ENCODE peak calls at places on chromosomes 1 and 21, in ten cellular contexts. X is HCT116, C is IMR-90, F is sigmoid colon, V is heart left ventricle, W is A549, U is right lobe of liver, T is GM12891, D is upper lobe of left lung, G is GM12892. E is an unnamed sample.

GRCh38 chr1:64196074-64196869 is 7.2 kb upstream of the UBE2U start:
- DNase-seq in X (no peak), C (no peak), U (no peak), D (peak), F (no peak), V (peak), W (no peak), G (no peak), T (no peak), E (no peak)

GRCh38 chr1:84493747-84494146 is 12.4 kb upstream of the SPATA1 start:
- DNase-seq in X (no peak), C (no peak), W (no peak), V (no peak), U (no peak), D (no peak), G (no peak), F (no peak), T (no peak), E (no peak)

GRCh38 chr1:236502579-236502971 is 21.2 kb upstream of the LGALS8 start:
- DNase-seq in V (no peak), G (no peak), W (no peak), F (no peak), U (no peak), D (no peak), X (no peak), C (peak), T (no peak), E (no peak)

GRCh38 chr1:81305997-81306452 is 494.7 kb upstream of the ADGRL2 start:
- DNase-seq in X (no peak), G (no peak), D (no peak), T (peak), F (no peak), C (peak), V (peak), W (peak), U (no peak), E (no peak)

GRCh38 chr1:105686874-105687690 is 1369.4 kb upstream of the PRMT6 start:
- DNase-seq in F (peak), G (no peak), W (no peak), X (no peak), U (no peak), V (no peak), T (no peak), D (peak), C (no peak), E (no peak)

GRCh38 chr1:155205035-155205434 is 2.7 kb downstream of the THBS3 start:
- DNase-seq in C (no peak), T (no peak), V (no peak), X (no peak), U (no peak), G (no peak), F (no peak), D (no peak), W (no peak), E (no peak)

GRCh38 chr1:235929216-235929615 is 62.5 kb upstream of the LYST start:
- DNase-seq in F (no peak), W (no peak), V (no peak), X (no peak), U (no peak), D (no peak), G (no peak), C (no peak), T (no peak), E (no peak)

GRCh38 chr1:216456682-216457081 is 33.4 kb upstream of the USH2A start:
- DNase-seq in W (no peak), C (peak), D (no peak), U (no peak), V (no peak), X (no peak), G (no peak), T (no peak), F (no peak), E (peak)

GRCh38 chr1:156625436-156626078 is 6.3 kb downstream of the HAPLN2 start:
- DNase-seq in W (no peak), V (peak), D (peak), X (no peak), C (peak), F (peak), T (no peak), U (no peak), G (no peak), E (no peak)

GRCh38 chr1:234331511-234331910 is 41.7 kb upstream of the COA6 start:
- DNase-seq in W (no peak), V (no peak), D (no peak), C (peak), T (no peak), F (no peak), X (no peak), U (no peak), G (no peak), E (no peak)

GRCh38 chr1:185401019-185401418 is 84.0 kb upstream of the IVNS1ABP start:
- DNase-seq in X (no peak), G (no peak), C (peak), U (no peak), D (no peak), T (no peak), V (no peak), F (no peak), W (no peak), E (peak)

GRCh38 chr1:163720294-163720693 is 398.5 kb downstream of the NUF2 start:
- DNase-seq in G (no peak), U (no peak), D (no peak), X (no peak), C (no peak), T (no peak), W (no peak), V (no peak), F (no peak), E (no peak)

GRCh38 chr1:59061876-59062275 is 235.0 kb upstream of the FGGY start:
- DNase-seq in U (no peak), V (peak), G (no peak), X (peak), D (no peak), C (peak), T (no peak), W (no peak), F (peak), E (no peak)

GRCh38 chr1:181324797-181325616 is 158.3 kb upstream of the CACNA1E start:
- DNase-seq in V (no peak), X (peak), D (no peak), F (no peak), U (no peak), G (no peak), W (peak), C (no peak), T (no peak), E (no peak)

GRCh38 chr1:202994756-202995155 is 12.4 kb upstream of the TMEM183A start:
- DNase-seq in G (no peak), D (no peak), F (no peak), C (no peak), V (no peak), W (no peak), U (no peak), T (no peak), X (no peak), E (no peak)

GRCh38 chr1:167401260-167401873 is 117.0 kb downstream of the CD247 start:
- DNase-seq in X (peak), V (peak), G (no peak), F (no peak), C (peak), D (no peak), T (peak), W (peak), U (no peak), E (peak)

GRCh38 chr1:42312576-42313212 is 22.3 kb downstream of the FOXJ3 start:
- DNase-seq in X (no peak), W (no peak), D (no peak), V (no peak), C (no peak), G (no peak), T (no peak), F (no peak), U (no peak), E (no peak)

GRCh38 chr1:24929091-24929875 is 793 bp downstream of the RUNX3 start:
- DNase-seq in V (no peak), T (no peak), W (peak), F (peak), G (no peak), D (peak), X (no peak), U (peak), C (no peak), E (no peak)

GRCh38 chr1:6359568-6360496 is 33.7 kb downstream of the ACOT7 start:
- DNase-seq in X (no peak), G (peak), T (peak), F (peak), W (no peak), V (peak), C (peak), D (no peak), U (peak), E (no peak)

GRCh38 chr1:17995480-17995879 is 112.1 kb upstream of the IGSF21 start:
- DNase-seq in D (no peak), V (no peak), U (no peak), C (no peak), X (no peak), T (no peak), F (no peak), W (no peak), G (no peak), E (no peak)

GRCh38 chr1:228457396-228458176 is 29.6 kb upstream of the RNF187 start:
- DNase-seq in W (peak), V (peak), C (peak), T (peak), G (peak), X (peak), D (peak), U (peak), F (peak), E (peak)
- TF ChIP-seq POLR2A in W (peak), V (peak), C (peak), T (peak), G (peak), X (peak), D (no peak), U (peak), F (peak), E (peak)

DNA sequence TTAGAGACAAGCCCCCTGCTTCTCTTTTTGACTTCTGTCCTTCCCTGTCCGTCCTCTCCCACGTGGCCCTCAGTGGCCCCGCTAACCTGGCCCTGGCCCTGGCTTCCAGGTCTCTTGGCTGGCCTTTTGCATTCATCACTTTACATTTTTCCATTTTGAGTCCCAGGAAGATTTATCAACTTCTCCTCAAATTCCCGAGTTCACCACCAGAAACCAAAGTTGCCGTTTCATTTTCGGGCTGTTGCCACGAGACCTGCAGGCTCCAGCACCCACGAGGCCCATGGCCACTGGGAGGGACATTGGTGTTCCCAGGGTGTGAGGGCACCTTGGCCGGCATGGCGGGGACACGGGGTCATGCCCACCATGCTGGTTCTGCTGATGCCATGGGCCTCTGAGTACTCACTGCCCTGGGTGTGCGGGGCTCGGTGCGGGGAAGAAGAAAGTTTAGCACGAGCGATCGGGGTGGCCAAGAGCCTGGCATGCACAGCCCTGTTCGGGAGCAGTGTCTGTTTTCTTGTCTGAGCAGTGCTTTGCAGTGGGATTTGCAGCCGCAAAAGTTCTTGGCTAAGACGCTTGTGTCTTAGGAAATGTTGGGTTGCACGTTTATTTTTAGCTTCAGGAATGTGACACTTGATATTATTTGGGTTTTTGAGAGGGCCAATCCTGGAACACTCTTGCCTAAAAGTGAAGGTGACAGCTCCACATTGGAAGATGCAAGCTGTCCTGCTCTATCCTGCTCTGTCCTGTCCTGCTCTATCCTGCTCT is 40.4 kb upstream of the ADARB1 start:
- DNase-seq in T (no peak), W (no peak), V (no peak), F (peak), X (no peak), U (peak), D (peak), C (peak), G (no peak), E (no peak)
- TF ChIP-seq POLR2A in T (no peak), W (no peak), V (no peak), F (no peak), X (no peak), U (no peak), D (no peak), C (no peak), G (no peak), E (no peak)

GRCh38 chr1:200738733-200739498 is at the start of gene CAMSAP2:
- DNase-seq in D (peak), T (peak), C (peak), U (peak), V (peak), F (peak), W (peak), G (peak), X (peak), E (peak)
- TF ChIP-seq POLR2A in D (peak), T (peak), C (peak), U (peak), V (peak), F (peak), W (peak), G (peak), X (peak), E (no peak)

GRCh38 chr1:112982853-112983539 is 27.0 kb upstream of the SLC16A1 start:
- DNase-seq in X (no peak), W (no peak), U (no peak), V (peak), C (no peak), G (no peak), T (no peak), D (no peak), F (no peak), E (no peak)

GRCh38 chr1:112985123-112985522 is 29.1 kb upstream of the SLC16A1 start:
- DNase-seq in C (no peak), D (no peak), X (no peak), G (no peak), F (no peak), W (no peak), U (no peak), T (no peak), V (no peak), E (no peak)

GRCh38 chr1:112982328-112982727 is 26.3 kb upstream of the SLC16A1 start:
- DNase-seq in W (no peak), F (no peak), D (no peak), U (no peak), C (no peak), T (no peak), G (no peak), X (no peak), V (no peak), E (no peak)

GRCh38 chr1:112983540-112984131 is 27.6 kb upstream of the SLC16A1 start:
- DNase-seq in G (no peak), X (no peak), D (no peak), T (no peak), F (no peak), W (no peak), U (no peak), V (no peak), C (no peak), E (no peak)

DNA sequence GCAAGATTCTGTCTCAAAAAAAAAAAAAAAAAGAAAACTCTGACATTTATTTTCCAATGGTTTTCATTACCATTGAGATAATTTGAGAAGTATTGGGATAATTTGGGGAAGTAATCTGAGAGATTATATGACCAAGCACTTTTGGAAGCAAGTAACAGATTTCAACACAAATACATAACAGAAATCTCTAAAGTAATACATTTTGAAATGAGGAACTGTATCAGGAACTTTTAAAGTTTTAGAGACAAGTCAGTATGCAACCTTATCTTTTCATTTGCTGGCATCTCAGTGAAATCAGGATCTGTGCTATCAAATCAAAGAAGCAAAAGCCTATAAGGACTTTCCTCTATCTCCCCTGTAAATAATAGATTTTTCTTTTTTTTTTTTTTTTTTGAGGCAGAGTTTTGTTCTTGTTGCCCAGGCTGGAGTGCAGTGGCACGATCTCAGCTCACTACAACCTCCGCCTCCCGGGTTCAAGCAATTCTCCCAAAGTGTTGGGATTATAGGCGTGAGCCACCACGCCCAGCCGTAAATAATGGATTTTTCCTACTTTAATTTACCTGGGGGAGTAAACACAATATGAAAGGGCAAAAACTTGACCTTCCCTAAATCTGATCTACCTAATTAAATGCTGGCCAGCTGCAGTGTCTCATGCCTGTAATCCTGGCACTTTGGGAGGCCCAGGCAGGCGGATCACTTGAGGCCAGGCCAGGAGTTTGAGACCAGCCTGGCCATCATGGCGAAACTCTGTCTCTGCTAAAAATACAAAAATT is 25.7 kb upstream of the SLC16A1 start:
- DNase-seq in T (no peak), C (no peak), G (no peak), X (no peak), W (no peak), D (no peak), V (no peak), F (no peak), U (no peak), E (no peak)
- TF ChIP-seq POLR2A in T (no peak), C (no peak), G (no peak), X (no peak), W (no peak), D (no peak), V (no peak), F (no peak), U (no peak), E (no peak)